ENCODE peak calls at places on chromosomes 1 and 21, in four cellular contexts. F, B, R and Q are unnamed samples.

GRCh38 chr1:221693087-221693486 is 48.8 kb downstream of the DUSP10 start:
- DNase-seq in F (peak; percentile 73), B (no peak), R (no peak), Q (no peak)

GRCh38 chr1:47380699-47381098 is 35.4 kb upstream of the FOXE3 start:
- DNase-seq in F (no peak), B (no peak), R (no peak), Q (no peak)

GRCh38 chr1:23103001-23103879 is 65.4 kb downstream of the LUZP1 start:
- DNase-seq in F (peak; percentile 75), B (peak; percentile 70), R (no peak), Q (peak; percentile 61)

GRCh38 chr1:63812071-63812700 is 38.4 kb downstream of the ROR1 start:
- DNase-seq in F (no peak), B (no peak), R (no peak), Q (no peak)

GRCh38 chr1:3173113-3173745 is 104.2 kb downstream of the PRDM16 start:
- DNase-seq in F (no peak), B (no peak), R (no peak), Q (no peak)

GRCh38 chr1:237041795-237042466 is at the start of gene RYR2:
- DNase-seq in F (no peak), B (no peak), R (peak; percentile 31), Q (no peak)

GRCh38 chr1:21670059-21670881 is 1.1 kb upstream of the RAP1GAP start:
- DNase-seq in F (peak; percentile 61), B (no peak), R (no peak), Q (no peak)

GRCh38 chr1:53142226-53142853 is at the start of gene SLC1A7:
- DNase-seq in F (no peak), B (no peak), R (no peak), Q (no peak)

GRCh38 chr1:59422921-59423575 is 126.2 kb downstream of the FGGY start:
- DNase-seq in F (no peak), B (peak; percentile 45), R (peak; percentile 66), Q (no peak)

GRCh38 chr1:222081859-222082258 is 340.0 kb upstream of the DUSP10 start:
- DNase-seq in F (no peak), B (peak; percentile 45), R (no peak), Q (no peak)

GRCh38 chr1:44881011-44881632 is 38.1 kb upstream of the PTCH2 start:
- DNase-seq in F (no peak), B (peak; percentile 77), R (no peak), Q (peak; percentile 66)

GRCh38 chr1:6148497-6149241 is 31.5 kb downstream of the CHD5 start:
- DNase-seq in F (peak; percentile 64), B (no peak), R (peak; percentile 72), Q (no peak)

GRCh38 chr1:224192082-224192786 is 9.2 kb downstream of the DEGS1 start:
- DNase-seq in F (no peak), B (no peak), R (no peak), Q (no peak)

GRCh38 chr1:98669355-98670296 is 8.1 kb downstream of the SNX7 start:
- DNase-seq in F (no peak), B (no peak), R (no peak), Q (no peak)

GRCh38 chr1:9270290-9270900 is 22.3 kb upstream of the SPSB1 start:
- DNase-seq in F (no peak), B (no peak), R (no peak), Q (no peak)

GRCh38 chr21:33587792-33588484 is 546 bp downstream of the DONSON start:
- DNase-seq in F (peak; percentile 73), B (peak; percentile 61), R (no peak), Q (peak; percentile 51)

GRCh38 chr1:164781980-164782379 is 223.0 kb downstream of the PBX1 start:
- DNase-seq in F (no peak), B (no peak), R (no peak), Q (no peak)

GRCh38 chr1:67677408-67677807 is 7.6 kb upstream of the GADD45A start:
- DNase-seq in F (no peak), B (no peak), R (no peak), Q (no peak)

GRCh38 chr1:110210604-110211502 is 739 bp downstream of the KCNC4 start:
- DNase-seq in F (peak; percentile 54), B (peak; percentile 24), R (peak; percentile 71), Q (no peak)

GRCh38 chr1:151549199-151549598 is 9.1 kb downstream of the TUFT1 start:
- DNase-seq in F (no peak), B (no peak), R (no peak), Q (no peak)

GRCh38 chr1:41955461-41956159 is 36.9 kb upstream of the HIVEP3 start:
- DNase-seq in F (no peak), B (peak; percentile 100), R (no peak), Q (peak; percentile 97)

GRCh38 chr1:34684246-34684645 is 70.6 kb upstream of the GJB5 start:
- DNase-seq in F (no peak), B (peak; percentile 8), R (no peak), Q (peak; percentile 6)

GRCh38 chr1:38728176-38728908 is 131.2 kb downstream of the RRAGC start:
- DNase-seq in F (no peak), B (peak; percentile 56), R (peak; percentile 18), Q (peak; percentile 40)

GRCh38 chr1:211158866-211159265 is 24.9 kb upstream of the KCNH1 start:
- DNase-seq in F (no peak), B (no peak), R (no peak), Q (no peak)

GRCh38 chr1:221620437-221621384 is 121.2 kb downstream of the DUSP10 start:
- DNase-seq in F (no peak), B (peak; percentile 85), R (no peak), Q (no peak)

GRCh38 chr1:59674605-59675004 is 140.1 kb upstream of the HOOK1 start:
- DNase-seq in F (peak; percentile 63), B (no peak), R (no peak), Q (no peak)

GRCh38 chr1:206445116-206445515 is 25.2 kb upstream of the IKBKE start:
- DNase-seq in F (no peak), B (no peak), R (peak; percentile 81), Q (no peak)

GRCh38 chr1:56193656-56194055 is 385.7 kb downstream of the PLPP3 start:
- DNase-seq in F (no peak), B (no peak), R (no peak), Q (no peak)

GRCh38 chr1:232114985-232115384 is 488.4 kb downstream of the DISC1 start:
- DNase-seq in F (no peak), B (no peak), R (no peak), Q (no peak)

GRCh38 chr1:203150511-203151297 is 23.2 kb downstream of the ADORA1 start:
- DNase-seq in F (no peak), B (no peak), R (no peak), Q (no peak)